ENCODE peak calls at places on chromosomes 5 and 9, in nine cellular contexts. One of them, this sample, is unnamed. For H3K36me3, the result is how much of the 10 kb centered on the place peaks cover.

GRCh38 chr9:122087406-122088200 is 5.5 kb downstream of the TTLL11 start:
- DNase-seq in HCT116: no peak
- DNase-seq in neural progenitor cell: no peak
- DNase-seq in GM23338: no peak
- DNase-seq in PC-3: peak
- DNase-seq in GM23248: peak
- DNase-seq in OCI-LY7: no peak
- DNase-seq in MM.1S: no peak
- DNase-seq in SK-N-SH: no peak
- DNase-seq in this sample: no peak

GRCh38 chr5:43619380-43619779 is 16.4 kb downstream of the NNT start:
- DNase-seq in HCT116: no peak
- DNase-seq in neural progenitor cell: no peak
- DNase-seq in GM23338: no peak
- DNase-seq in PC-3: no peak
- DNase-seq in GM23248: no peak
- DNase-seq in OCI-LY7: no peak
- DNase-seq in MM.1S: no peak
- DNase-seq in SK-N-SH: no peak
- DNase-seq in this sample: no peak

GRCh38 chr5:74070766-74071165 is 444.8 kb downstream of the ARHGEF28 start:
- DNase-seq in HCT116: no peak
- DNase-seq in neural progenitor cell: no peak
- DNase-seq in GM23338: no peak
- DNase-seq in PC-3: no peak
- DNase-seq in GM23248: no peak
- DNase-seq in OCI-LY7: no peak
- DNase-seq in MM.1S: no peak
- DNase-seq in SK-N-SH: no peak
- DNase-seq in this sample: no peak

GRCh38 chr9:112120046-112120373 is 55.1 kb downstream of the SUSD1 start:
- DNase-seq in HCT116: no peak
- DNase-seq in neural progenitor cell: no peak
- DNase-seq in GM23338: no peak
- DNase-seq in PC-3: no peak
- DNase-seq in GM23248: no peak
- DNase-seq in OCI-LY7: no peak
- DNase-seq in MM.1S: no peak
- DNase-seq in SK-N-SH: no peak
- DNase-seq in this sample: no peak

GRCh38 chr5:77645158-77645994 is 6.9 kb upstream of the OTP start:
- DNase-seq in HCT116: peak
- DNase-seq in neural progenitor cell: peak
- DNase-seq in GM23338: peak
- DNase-seq in PC-3: no peak
- DNase-seq in GM23248: peak
- DNase-seq in OCI-LY7: peak
- DNase-seq in MM.1S: peak
- DNase-seq in SK-N-SH: peak
- DNase-seq in this sample: peak

GRCh38 chr5:173627271-173627670 is 10.8 kb upstream of the BOD1 start:
- DNase-seq in HCT116: no peak
- DNase-seq in neural progenitor cell: no peak
- DNase-seq in GM23338: no peak
- DNase-seq in PC-3: no peak
- DNase-seq in GM23248: no peak
- DNase-seq in OCI-LY7: no peak
- DNase-seq in MM.1S: no peak
- DNase-seq in SK-N-SH: no peak
- DNase-seq in this sample: no peak

GRCh38 chr9:32351845-32352244 is 32.6 kb upstream of the ACO1 start:
- DNase-seq in HCT116: peak
- DNase-seq in neural progenitor cell: peak
- DNase-seq in GM23338: peak
- DNase-seq in PC-3: peak
- DNase-seq in GM23248: peak
- DNase-seq in OCI-LY7: peak
- DNase-seq in MM.1S: no peak
- DNase-seq in SK-N-SH: no peak
- DNase-seq in this sample: no peak

GRCh38 chr9:81902191-81902590 is 26.0 kb upstream of the SPATA31D4 start:
- DNase-seq in HCT116: no peak
- DNase-seq in neural progenitor cell: no peak
- DNase-seq in GM23338: no peak
- DNase-seq in PC-3: no peak
- DNase-seq in GM23248: peak
- DNase-seq in OCI-LY7: no peak
- DNase-seq in MM.1S: no peak
- DNase-seq in SK-N-SH: no peak
- DNase-seq in this sample: no peak

GRCh38 chr9:34899535-34900158 is 58.4 kb upstream of the PHF24 start:
- DNase-seq in HCT116: peak
- DNase-seq in neural progenitor cell: peak
- DNase-seq in GM23338: peak
- DNase-seq in PC-3: peak
- DNase-seq in GM23248: peak
- DNase-seq in OCI-LY7: peak
- DNase-seq in MM.1S: peak
- DNase-seq in SK-N-SH: peak
- DNase-seq in this sample: peak

GRCh38 chr9:72402744-72403143 is 37.7 kb upstream of the ZFAND5 start:
- DNase-seq in HCT116: no peak
- DNase-seq in neural progenitor cell: no peak
- DNase-seq in GM23338: no peak
- DNase-seq in PC-3: no peak
- DNase-seq in GM23248: no peak
- DNase-seq in OCI-LY7: no peak
- DNase-seq in MM.1S: no peak
- DNase-seq in SK-N-SH: no peak
- DNase-seq in this sample: no peak

GRCh38 chr5:128844354-128844923 is 120.8 kb upstream of the SLC27A6 start:
- DNase-seq in HCT116: no peak
- DNase-seq in neural progenitor cell: no peak
- DNase-seq in GM23338: peak
- DNase-seq in PC-3: peak
- DNase-seq in GM23248: peak
- DNase-seq in OCI-LY7: no peak
- DNase-seq in MM.1S: peak
- DNase-seq in SK-N-SH: peak
- DNase-seq in this sample: peak

GRCh38 chr5:138568061-138568824 is 7.0 kb downstream of the HSPA9 start:
- DNase-seq in HCT116: no peak
- DNase-seq in neural progenitor cell: no peak
- DNase-seq in GM23338: no peak
- DNase-seq in PC-3: no peak
- DNase-seq in GM23248: peak
- DNase-seq in OCI-LY7: no peak
- DNase-seq in MM.1S: no peak
- DNase-seq in SK-N-SH: peak
- DNase-seq in this sample: no peak

GRCh38 chr9:16870606-16871357 is at the start of gene BNC2:
- DNase-seq in HCT116: no peak
- DNase-seq in neural progenitor cell: peak
- DNase-seq in GM23338: peak
- DNase-seq in PC-3: peak
- DNase-seq in GM23248: peak
- DNase-seq in OCI-LY7: no peak
- DNase-seq in MM.1S: peak
- DNase-seq in SK-N-SH: peak
- DNase-seq in this sample: peak

GRCh38 chr9:16873131-16873787 is 2.8 kb upstream of the BNC2 start:
- DNase-seq in HCT116: no peak
- DNase-seq in neural progenitor cell: no peak
- DNase-seq in GM23338: no peak
- DNase-seq in PC-3: peak
- DNase-seq in GM23248: peak
- DNase-seq in OCI-LY7: no peak
- DNase-seq in MM.1S: no peak
- DNase-seq in SK-N-SH: no peak
- DNase-seq in this sample: peak

GRCh38 chr9:16869961-16870605 is 387 bp downstream of the BNC2 start:
- DNase-seq in HCT116: no peak
- DNase-seq in neural progenitor cell: peak
- DNase-seq in GM23338: peak
- DNase-seq in PC-3: peak
- DNase-seq in GM23248: peak
- DNase-seq in OCI-LY7: no peak
- DNase-seq in MM.1S: no peak
- DNase-seq in SK-N-SH: peak
- DNase-seq in this sample: peak

GRCh38 chr9:16869140-16869903 is 1.1 kb downstream of the BNC2 start:
- DNase-seq in HCT116: no peak
- DNase-seq in neural progenitor cell: peak
- DNase-seq in GM23338: peak
- DNase-seq in PC-3: peak
- DNase-seq in GM23248: no peak
- DNase-seq in OCI-LY7: no peak
- DNase-seq in MM.1S: no peak
- DNase-seq in SK-N-SH: no peak
- DNase-seq in this sample: peak

GRCh38 chr9:16871358-16872151 is 1.1 kb upstream of the BNC2 start:
- DNase-seq in HCT116: no peak
- DNase-seq in neural progenitor cell: peak
- DNase-seq in GM23338: peak
- DNase-seq in PC-3: peak
- DNase-seq in GM23248: peak
- DNase-seq in OCI-LY7: no peak
- DNase-seq in MM.1S: peak
- DNase-seq in SK-N-SH: peak
- DNase-seq in this sample: peak
- H3K4me3 ChIP-seq in HCT116: no peak
- H3K4me3 ChIP-seq in neural progenitor cell: peak
- H3K4me3 ChIP-seq in GM23338: peak
- H3K4me3 ChIP-seq in PC-3: peak
- H3K4me3 ChIP-seq in GM23248: peak
- H3K4me3 ChIP-seq in OCI-LY7: no peak
- H3K4me3 ChIP-seq in MM.1S: peak
- H3K4me3 ChIP-seq in SK-N-SH: peak
- H3K4me3 ChIP-seq in this sample: peak

DNA sequence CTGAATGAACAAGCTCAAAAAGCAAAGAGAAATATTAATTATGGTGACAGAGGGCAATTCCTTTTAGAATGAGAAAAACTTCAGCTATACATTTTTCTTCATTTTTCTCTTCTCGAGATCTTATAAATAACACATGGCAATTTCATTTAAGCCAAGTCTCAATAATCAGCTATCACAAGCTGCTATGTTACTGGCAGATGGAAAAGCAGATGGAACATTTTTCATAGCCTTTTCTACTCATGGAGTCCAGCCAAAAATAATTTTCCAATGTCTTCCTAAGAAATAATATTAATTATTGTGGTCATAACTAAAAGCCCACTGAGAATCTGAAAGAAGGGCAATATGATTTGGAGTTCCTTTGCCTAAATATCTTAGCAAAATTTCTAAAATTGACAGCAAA is 35.6 kb downstream of the SKIC3 start:
- DNase-seq in HCT116: no peak
- DNase-seq in neural progenitor cell: no peak
- DNase-seq in GM23338: no peak
- DNase-seq in PC-3: no peak
- DNase-seq in GM23248: no peak
- DNase-seq in OCI-LY7: no peak
- DNase-seq in MM.1S: no peak
- DNase-seq in SK-N-SH: no peak
- DNase-seq in this sample: no peak
- H3K36me3 ChIP-seq in HCT116: under half
- H3K36me3 ChIP-seq in neural progenitor cell: under half
- H3K36me3 ChIP-seq in GM23338: under half
- H3K36me3 ChIP-seq in PC-3: under half
- H3K36me3 ChIP-seq in GM23248: half or more
- H3K36me3 ChIP-seq in OCI-LY7: half or more
- H3K36me3 ChIP-seq in MM.1S: under half
- H3K36me3 ChIP-seq in SK-N-SH: half or more
- H3K36me3 ChIP-seq in this sample: under half

GRCh38 chr5:161305601-161306000 is 240.9 kb downstream of the GABRB2 start:
- DNase-seq in HCT116: no peak
- DNase-seq in neural progenitor cell: no peak
- DNase-seq in GM23338: no peak
- DNase-seq in PC-3: no peak
- DNase-seq in GM23248: no peak
- DNase-seq in OCI-LY7: no peak
- DNase-seq in MM.1S: no peak
- DNase-seq in SK-N-SH: no peak
- DNase-seq in this sample: no peak

GRCh38 chr5:161299053-161299452 is 247.5 kb downstream of the GABRB2 start:
- DNase-seq in HCT116: no peak
- DNase-seq in neural progenitor cell: no peak
- DNase-seq in GM23338: no peak
- DNase-seq in PC-3: no peak
- DNase-seq in GM23248: no peak
- DNase-seq in OCI-LY7: no peak
- DNase-seq in MM.1S: no peak
- DNase-seq in SK-N-SH: no peak
- DNase-seq in this sample: no peak

GRCh38 chr5:161302557-161302956 is 244.0 kb downstream of the GABRB2 start:
- DNase-seq in HCT116: no peak
- DNase-seq in neural progenitor cell: no peak
- DNase-seq in GM23338: no peak
- DNase-seq in PC-3: no peak
- DNase-seq in GM23248: no peak
- DNase-seq in OCI-LY7: no peak
- DNase-seq in MM.1S: no peak
- DNase-seq in SK-N-SH: no peak
- DNase-seq in this sample: no peak

GRCh38 chr5:161306354-161306990 is 240.1 kb downstream of the GABRB2 start:
- DNase-seq in HCT116: no peak
- DNase-seq in neural progenitor cell: no peak
- DNase-seq in GM23338: no peak
- DNase-seq in PC-3: no peak
- DNase-seq in GM23248: no peak
- DNase-seq in OCI-LY7: no peak
- DNase-seq in MM.1S: no peak
- DNase-seq in SK-N-SH: no peak
- DNase-seq in this sample: no peak

DNA sequence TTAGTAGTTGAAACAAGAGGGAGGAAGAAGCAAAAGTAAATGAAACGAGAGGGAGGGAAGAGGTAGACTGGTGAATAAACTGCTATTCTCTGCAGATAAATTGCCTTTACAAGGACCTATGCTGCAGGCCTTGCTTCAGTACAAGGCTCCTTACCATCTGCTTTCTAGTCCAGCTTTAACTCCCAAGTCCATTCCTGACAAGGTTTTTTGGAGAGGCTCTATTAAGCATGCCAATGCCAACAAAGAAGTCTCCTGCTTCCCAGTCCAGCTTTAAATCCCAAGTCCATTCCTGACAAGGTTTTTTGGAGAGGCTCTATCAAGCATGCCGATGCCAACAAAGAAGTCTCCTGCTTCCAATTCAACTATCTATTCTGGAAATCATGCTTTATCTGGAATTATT is 244.9 kb downstream of the GABRB2 start:
- DNase-seq in HCT116: no peak
- DNase-seq in neural progenitor cell: no peak
- DNase-seq in GM23338: no peak
- DNase-seq in PC-3: no peak
- DNase-seq in GM23248: no peak
- DNase-seq in OCI-LY7: no peak
- DNase-seq in MM.1S: no peak
- DNase-seq in SK-N-SH: no peak
- DNase-seq in this sample: no peak
- TF ChIP-seq EZH2phosphoT487 in HCT116: no peak
- TF ChIP-seq EZH2phosphoT487 in neural progenitor cell: no peak
- TF ChIP-seq EZH2phosphoT487 in GM23338: no peak
- TF ChIP-seq EZH2phosphoT487 in PC-3: no peak
- TF ChIP-seq EZH2phosphoT487 in GM23248: no peak
- TF ChIP-seq EZH2phosphoT487 in OCI-LY7: no peak
- TF ChIP-seq EZH2phosphoT487 in MM.1S: no peak
- TF ChIP-seq EZH2phosphoT487 in SK-N-SH: no peak
- TF ChIP-seq EZH2phosphoT487 in this sample: no peak

GRCh38 chr5:103262422-103262871 is 3.9 kb downstream of the MACIR start:
- DNase-seq in HCT116: no peak
- DNase-seq in neural progenitor cell: no peak
- DNase-seq in GM23338: no peak
- DNase-seq in PC-3: peak
- DNase-seq in GM23248: peak
- DNase-seq in OCI-LY7: no peak
- DNase-seq in MM.1S: no peak
- DNase-seq in SK-N-SH: no peak
- DNase-seq in this sample: peak
- H3K4me3 ChIP-seq in HCT116: no peak
- H3K4me3 ChIP-seq in neural progenitor cell: no peak
- H3K4me3 ChIP-seq in GM23338: no peak
- H3K4me3 ChIP-seq in PC-3: peak
- H3K4me3 ChIP-seq in GM23248: peak
- H3K4me3 ChIP-seq in OCI-LY7: no peak
- H3K4me3 ChIP-seq in MM.1S: no peak
- H3K4me3 ChIP-seq in SK-N-SH: peak
- H3K4me3 ChIP-seq in this sample: no peak

This sample was measured in hepatocyte.